ENCODE peak calls at places on chromosomes 13 and 19, in nine cellular contexts. R, Q, P, A, Y, I, W, O and D are unnamed samples. For H3K4me1, the result is how much of the 10 kb centered on the place peaks cover.

GRCh38 chr13:93108111-93108581 is 118.5 kb upstream of the GPC6 start:
- DNase-seq in P (no peak), Y (no peak), I (no peak), R (no peak), W (no peak), A (peak), Q (no peak), O (no peak), D (no peak)

GRCh38 chr19:16631465-16631864 is 3.5 kb upstream of the MED26 start:
- DNase-seq in Q (no peak), O (no peak), I (no peak), A (no peak), Y (no peak), R (no peak), W (no peak), P (no peak), D (no peak)

GRCh38 chr13:49020940-49021548 is 45.3 kb downstream of the FNDC3A start:
- DNase-seq in P (peak), Q (no peak), I (no peak), W (no peak), A (peak), Y (no peak), R (no peak), O (no peak), D (no peak)

GRCh38 chr19:49224856-49225255 is 67.3 kb downstream of the TRPM4 start:
- DNase-seq in Q (no peak), R (peak), A (peak), I (no peak), Y (peak), O (no peak), W (no peak), P (peak), D (no peak)

GRCh38 chr19:49895566-49896297 is 955 bp downstream of the IL4I1 start:
- DNase-seq in I (no peak), W (no peak), Q (no peak), P (no peak), O (no peak), Y (no peak), R (no peak), A (no peak), D (no peak)

GRCh38 chr19:49585023-49585422 is 3.9 kb downstream of the PRRG2 start:
- DNase-seq in W (no peak), Q (no peak), O (no peak), R (no peak), I (no peak), A (no peak), Y (no peak), P (no peak), D (no peak)

GRCh38 chr19:9847087-9847671 is 12.1 kb downstream of the PIN1 start:
- DNase-seq in Q (peak), A (peak), W (no peak), R (peak), P (no peak), O (no peak), Y (no peak), I (no peak), D (peak)

GRCh38 chr13:73647417-73647816 is 486.8 kb downstream of the KLF12 start:
- DNase-seq in I (no peak), A (no peak), Q (no peak), Y (no peak), W (no peak), P (no peak), R (no peak), O (no peak), D (no peak)

GRCh38 chr13:103140001-103140671 is 73.9 kb upstream of the SLC10A2 start:
- DNase-seq in P (peak), A (peak), O (no peak), W (no peak), Q (no peak), R (no peak), I (no peak), Y (no peak), D (no peak)

GRCh38 chr13:24073657-24074056 is 86.9 kb upstream of the SPATA13 start:
- DNase-seq in A (no peak), O (no peak), Q (no peak), R (no peak), Y (no peak), P (no peak), W (no peak), I (no peak), D (no peak)

GRCh38 chr19:29012457-29012856 is 200.5 kb downstream of the UQCRFS1 start:
- DNase-seq in W (no peak), R (no peak), Y (no peak), O (no peak), A (no peak), P (no peak), Q (no peak), I (no peak), D (no peak)

GRCh38 chr19:48962849-48963165 is 2.3 kb upstream of the FTL start:
- DNase-seq in I (no peak), Q (no peak), A (no peak), O (no peak), P (no peak), Y (no peak), R (no peak), W (no peak), D (no peak)

GRCh38 chr13:44106231-44107152 is 226.8 kb downstream of the LACC1 start:
- DNase-seq in O (no peak), P (no peak), W (no peak), A (peak), Q (no peak), R (no peak), Y (no peak), I (no peak), D (no peak)

GRCh38 chr19:48433337-48433736 is 12.4 kb upstream of the GRWD1 start:
- DNase-seq in Q (no peak), W (no peak), I (no peak), P (no peak), R (no peak), A (no peak), O (no peak), Y (no peak), D (no peak)

GRCh38 chr13:30123575-30123974 is 183.8 kb downstream of the KATNAL1 start:
- DNase-seq in W (no peak), A (no peak), Y (no peak), R (no peak), I (no peak), O (no peak), P (no peak), Q (no peak), D (no peak)

GRCh38 chr19:48844472-48844871 is 8.2 kb upstream of the HSD17B14 start:
- DNase-seq in I (no peak), O (no peak), A (peak), P (no peak), Y (no peak), R (peak), W (no peak), Q (no peak), D (no peak)

GRCh38 chr19:53977991-53978731 is 13.3 kb upstream of the CACNG6 start:
- DNase-seq in R (peak), W (no peak), I (peak), Q (no peak), Y (peak), A (peak), O (peak), P (peak), D (peak)

GRCh38 chr19:45469835-45470146 is 2.0 kb downstream of the FOSB start:
- DNase-seq in P (no peak), Q (no peak), A (no peak), R (no peak), O (no peak), W (peak), Y (no peak), I (no peak), D (no peak)

GRCh38 chr13:112331675-112332074 is 44.5 kb upstream of the SPACA7 start:
- DNase-seq in I (no peak), P (no peak), Y (peak), Q (no peak), R (no peak), A (no peak), O (no peak), W (no peak), D (no peak)

GRCh38 chr19:29845576-29846176 is 33.9 kb downstream of the CCNE1 start:
- DNase-seq in Q (peak), P (no peak), I (no peak), W (no peak), O (no peak), R (peak), A (peak), Y (no peak), D (no peak)

GRCh38 chr19:282501-282900 is 8.7 kb downstream of the PLPP2 start:
- DNase-seq in R (no peak), Y (no peak), P (no peak), A (no peak), O (no peak), W (no peak), I (no peak), Q (no peak), D (no peak)

GRCh38 chr19:45099465-45100201 is 6.7 kb downstream of the PPP1R37 start:
- DNase-seq in Y (no peak), W (no peak), R (peak), P (no peak), I (no peak), O (no peak), A (no peak), Q (no peak), D (no peak)

GRCh38 chr13:71260246-71260645 is 606.8 kb downstream of the DACH1 start:
- DNase-seq in Q (no peak), R (no peak), O (no peak), P (no peak), Y (no peak), W (no peak), A (no peak), I (no peak), D (no peak)

GRCh38 chr13:83941669-83942335 is 59.5 kb upstream of the SLITRK1 start:
- DNase-seq in I (no peak), P (no peak), R (no peak), A (no peak), Q (no peak), W (no peak), O (no peak), Y (peak), D (no peak)

GRCh38 chr13:110772091-110772984 is 58.8 kb downstream of the ING1 start:
- DNase-seq in Y (no peak), P (no peak), W (no peak), R (no peak), I (no peak), Q (no peak), A (no peak), O (no peak), D (no peak)

GRCh38 chr13:74158606-74159352 is 24.6 kb upstream of the KLF12 start:
- DNase-seq in I (no peak), W (no peak), A (no peak), Y (no peak), Q (no peak), R (no peak), P (no peak), O (no peak), D (no peak)

DNA sequence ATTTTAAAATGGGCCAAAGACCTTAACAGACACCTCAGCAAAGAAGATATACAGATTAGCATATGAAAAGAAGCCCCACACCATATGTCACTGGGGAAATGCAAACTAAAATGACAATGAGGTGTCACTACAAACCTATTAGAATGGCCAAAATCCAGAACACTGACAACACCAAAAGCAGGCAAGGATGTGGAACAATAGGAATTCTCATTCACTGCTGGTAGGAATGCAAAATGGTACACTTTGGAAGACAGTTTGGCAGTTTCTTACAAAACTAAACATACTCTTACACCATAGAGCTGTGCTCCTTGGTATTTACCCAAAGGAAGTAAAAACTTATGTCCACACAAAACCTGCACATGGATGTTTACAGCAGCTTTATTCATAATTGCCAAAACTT is 23.1 kb downstream of the ELF1 start:
- DNase-seq in A (no peak), I (no peak), Y (no peak), R (no peak), W (no peak), Q (no peak), O (no peak), P (no peak), D (no peak)
- H3K4me1 ChIP-seq in A (under half), I (under half), Y (under half), R (under half), W (half or more), Q (under half), O (under half), P (under half), D (under half)

GRCh38 chr19:35021596-35021995 is 8.7 kb upstream of the SCN1B start:
- DNase-seq in Y (no peak), W (no peak), Q (no peak), I (no peak), A (no peak), P (no peak), O (no peak), R (no peak), D (no peak)
- H3K4me3 ChIP-seq in Y (no peak), W (no peak), Q (no peak), I (no peak), A (no peak), P (no peak), O (no peak), R (no peak), D (no peak)

GRCh38 chr13:37134411-37135041 is 29.1 kb upstream of the CSNK1A1L start:
- DNase-seq in P (no peak), I (no peak), R (peak), O (no peak), Q (no peak), W (no peak), Y (no peak), A (peak), D (peak)
- H3K27ac ChIP-seq in P (no peak), I (no peak), R (no peak), O (no peak), Q (no peak), W (no peak), Y (no peak), A (no peak), D (peak)

DNA sequence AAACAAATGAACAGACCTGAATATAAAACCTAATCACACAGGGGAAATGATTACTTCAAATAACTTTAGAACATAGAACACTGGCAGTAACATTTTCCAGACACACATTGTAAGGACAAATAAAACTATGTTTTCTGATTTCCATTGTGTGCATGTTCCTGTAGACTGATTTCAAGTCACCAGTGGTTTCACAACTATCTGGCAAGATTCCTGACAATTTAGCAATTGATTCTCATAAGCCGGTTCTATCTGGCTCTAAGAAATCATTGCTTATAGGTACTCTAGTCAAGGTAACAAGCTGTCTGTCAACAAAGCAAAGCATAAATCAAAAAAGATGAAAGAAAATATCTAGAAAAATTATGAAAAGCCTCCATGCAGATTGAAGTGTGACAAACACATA is 19.6 kb upstream of the PCCA start:
- DNase-seq in P (no peak), W (no peak), O (no peak), I (no peak), Q (no peak), A (peak), Y (no peak), R (peak), D (no peak)
- H3K4me1 ChIP-seq in P (under half), W (under half), O (under half), I (under half), Q (under half), A (under half), Y (under half), R (under half), D (under half)

DNA sequence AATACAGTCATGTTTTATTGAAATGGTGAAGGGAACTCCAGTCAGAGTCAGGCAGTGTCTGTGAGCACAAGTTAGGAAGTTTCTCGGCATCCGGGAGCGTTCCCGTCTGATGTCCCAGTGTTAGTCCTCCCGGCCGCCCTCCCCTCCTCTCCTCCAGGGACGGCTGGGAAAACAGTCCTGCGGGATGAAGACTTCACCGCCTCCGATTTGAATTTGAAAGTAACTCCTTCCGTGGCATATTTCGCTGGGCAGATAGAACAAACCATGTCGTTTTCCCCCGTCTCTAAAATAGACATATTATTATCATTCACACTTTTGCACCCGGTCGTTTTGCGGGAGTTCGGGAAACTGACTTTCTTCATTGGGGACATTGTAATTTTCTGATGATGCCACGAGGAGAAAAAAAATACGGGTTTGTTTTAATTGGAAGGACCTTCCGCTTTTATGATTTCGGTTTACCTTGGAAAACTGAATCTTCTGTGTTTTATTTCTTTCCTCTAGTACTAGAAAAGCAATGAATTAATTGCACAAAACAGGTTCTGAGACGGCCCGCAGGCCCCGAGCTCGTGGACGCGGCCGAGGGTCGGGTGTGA is 76.6 kb downstream of the ZIC5 start:
- DNase-seq in W (no peak), O (no peak), Y (no peak), I (no peak), R (no peak), Q (no peak), A (no peak), P (no peak), D (no peak)
- H3K4me3 ChIP-seq in W (peak), O (peak), Y (peak), I (peak), R (no peak), Q (peak), A (no peak), P (peak), D (peak)

DNA sequence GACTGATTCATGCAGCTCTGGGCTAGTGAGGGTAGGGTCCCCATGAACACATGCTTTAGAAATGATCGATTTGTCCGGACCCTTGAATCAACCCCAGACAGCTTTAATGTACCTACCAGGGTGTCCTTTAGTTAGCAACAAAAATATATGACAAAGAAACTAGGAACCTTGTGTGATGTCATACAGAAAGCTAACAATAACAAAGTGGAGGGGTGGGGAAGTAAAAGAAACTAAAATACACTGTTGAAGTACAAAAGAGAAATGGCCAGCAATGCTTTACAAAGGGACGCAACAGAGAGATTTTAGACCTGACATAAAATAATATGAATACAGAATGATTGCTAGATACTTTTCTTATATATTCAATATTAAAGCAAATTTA is 40.0 kb downstream of the DZIP1 start:
- DNase-seq in Q (no peak), Y (no peak), I (no peak), R (peak), W (no peak), A (no peak), P (no peak), O (no peak), D (no peak)
- H3K27ac ChIP-seq in Q (no peak), Y (no peak), I (no peak), R (no peak), W (no peak), A (no peak), P (no peak), O (no peak), D (no peak)

GRCh38 chr19:5956323-5956722 is 21.6 kb downstream of the RANBP3 start:
- DNase-seq in R (no peak), I (no peak), O (no peak), A (no peak), W (no peak), Q (no peak), Y (no peak), P (no peak), D (no peak)
- H3K4me1 ChIP-seq in R (half or more), I (half or more), O (half or more), A (half or more), W (half or more), Q (under half), Y (under half), P (under half), D (under half)